ENCODE peak calls at places on chromosomes 2 and 18, in nine cellular contexts. One of them, this sample, is unnamed. For H3K4me1, the result is how much of the 10 kb centered on the place peaks cover.

GRCh38 chr18:8933714-8934284 is 168.7 kb upstream of the NDUFV2 start:
- DNase-seq in right lobe of liver: no peak
- DNase-seq in body of pancreas: no peak
- DNase-seq in spleen: no peak
- DNase-seq in gastrocnemius medialis: no peak
- DNase-seq in heart left ventricle: no peak
- DNase-seq in upper lobe of left lung: no peak
- DNase-seq in A549: no peak
- DNase-seq in tibial nerve: no peak
- DNase-seq in this sample: no peak

GRCh38 chr2:141384676-141385075 is 746.1 kb downstream of the LRP1B start:
- DNase-seq in right lobe of liver: no peak
- DNase-seq in body of pancreas: no peak
- DNase-seq in spleen: no peak
- DNase-seq in gastrocnemius medialis: no peak
- DNase-seq in heart left ventricle: no peak
- DNase-seq in upper lobe of left lung: no peak
- DNase-seq in A549: no peak
- DNase-seq in tibial nerve: no peak
- DNase-seq in this sample: no peak

GRCh38 chr2:238422285-238422684 is 4.4 kb upstream of the ASB1 start:
- DNase-seq in right lobe of liver: no peak
- DNase-seq in body of pancreas: no peak
- DNase-seq in spleen: no peak
- DNase-seq in gastrocnemius medialis: no peak
- DNase-seq in heart left ventricle: no peak
- DNase-seq in upper lobe of left lung: no peak
- DNase-seq in A549: no peak
- DNase-seq in tibial nerve: no peak
- DNase-seq in this sample: no peak

GRCh38 chr18:58903533-58903932 is 38.9 kb downstream of the ZNF532 start:
- DNase-seq in right lobe of liver: no peak
- DNase-seq in body of pancreas: no peak
- DNase-seq in spleen: no peak
- DNase-seq in gastrocnemius medialis: no peak
- DNase-seq in heart left ventricle: no peak
- DNase-seq in upper lobe of left lung: no peak
- DNase-seq in A549: no peak
- DNase-seq in tibial nerve: no peak
- DNase-seq in this sample: no peak

GRCh38 chr2:121640380-121641326 is 8.6 kb downstream of the CLASP1 start:
- DNase-seq in right lobe of liver: no peak
- DNase-seq in body of pancreas: no peak
- DNase-seq in spleen: no peak
- DNase-seq in gastrocnemius medialis: no peak
- DNase-seq in heart left ventricle: no peak
- DNase-seq in upper lobe of left lung: no peak
- DNase-seq in A549: no peak
- DNase-seq in tibial nerve: no peak
- DNase-seq in this sample: no peak

GRCh38 chr18:63291278-63291677 is 28.3 kb downstream of the BCL2 start:
- DNase-seq in right lobe of liver: no peak
- DNase-seq in body of pancreas: no peak
- DNase-seq in spleen: no peak
- DNase-seq in gastrocnemius medialis: no peak
- DNase-seq in heart left ventricle: no peak
- DNase-seq in upper lobe of left lung: no peak
- DNase-seq in A549: no peak
- DNase-seq in tibial nerve: no peak
- DNase-seq in this sample: no peak

GRCh38 chr18:35041752-35042379 is 653 bp downstream of the MAPRE2 start:
- DNase-seq in right lobe of liver: no peak
- DNase-seq in body of pancreas: no peak
- DNase-seq in spleen: no peak
- DNase-seq in gastrocnemius medialis: no peak
- DNase-seq in heart left ventricle: no peak
- DNase-seq in upper lobe of left lung: no peak
- DNase-seq in A549: no peak
- DNase-seq in tibial nerve: no peak
- DNase-seq in this sample: no peak

GRCh38 chr2:221189431-221189830 is 382.7 kb downstream of the EPHA4 start:
- DNase-seq in right lobe of liver: no peak
- DNase-seq in body of pancreas: no peak
- DNase-seq in spleen: no peak
- DNase-seq in gastrocnemius medialis: no peak
- DNase-seq in heart left ventricle: no peak
- DNase-seq in upper lobe of left lung: no peak
- DNase-seq in A549: no peak
- DNase-seq in tibial nerve: no peak
- DNase-seq in this sample: no peak

GRCh38 chr2:42770288-42771131 is 6.6 kb upstream of the OXER1 start:
- DNase-seq in right lobe of liver: no peak
- DNase-seq in body of pancreas: peak
- DNase-seq in spleen: no peak
- DNase-seq in gastrocnemius medialis: no peak
- DNase-seq in heart left ventricle: no peak
- DNase-seq in upper lobe of left lung: peak
- DNase-seq in A549: peak
- DNase-seq in tibial nerve: no peak
- DNase-seq in this sample: peak

GRCh38 chr2:105287692-105288091 is 41.8 kb downstream of the TGFBRAP1 start:
- DNase-seq in right lobe of liver: no peak
- DNase-seq in body of pancreas: peak
- DNase-seq in spleen: no peak
- DNase-seq in gastrocnemius medialis: no peak
- DNase-seq in heart left ventricle: no peak
- DNase-seq in upper lobe of left lung: peak
- DNase-seq in A549: peak
- DNase-seq in tibial nerve: no peak
- DNase-seq in this sample: peak

GRCh38 chr18:63676526-63676925 is 14.8 kb upstream of the SERPINB3 start:
- DNase-seq in right lobe of liver: peak
- DNase-seq in body of pancreas: peak
- DNase-seq in spleen: no peak
- DNase-seq in gastrocnemius medialis: no peak
- DNase-seq in heart left ventricle: no peak
- DNase-seq in upper lobe of left lung: peak
- DNase-seq in A549: no peak
- DNase-seq in tibial nerve: no peak
- DNase-seq in this sample: peak

GRCh38 chr18:21740474-21740723 is 193 bp upstream of the MIB1 start:
- DNase-seq in right lobe of liver: peak
- DNase-seq in body of pancreas: peak
- DNase-seq in spleen: peak
- DNase-seq in gastrocnemius medialis: peak
- DNase-seq in heart left ventricle: peak
- DNase-seq in upper lobe of left lung: peak
- DNase-seq in A549: peak
- DNase-seq in tibial nerve: no peak
- DNase-seq in this sample: peak

DNA sequence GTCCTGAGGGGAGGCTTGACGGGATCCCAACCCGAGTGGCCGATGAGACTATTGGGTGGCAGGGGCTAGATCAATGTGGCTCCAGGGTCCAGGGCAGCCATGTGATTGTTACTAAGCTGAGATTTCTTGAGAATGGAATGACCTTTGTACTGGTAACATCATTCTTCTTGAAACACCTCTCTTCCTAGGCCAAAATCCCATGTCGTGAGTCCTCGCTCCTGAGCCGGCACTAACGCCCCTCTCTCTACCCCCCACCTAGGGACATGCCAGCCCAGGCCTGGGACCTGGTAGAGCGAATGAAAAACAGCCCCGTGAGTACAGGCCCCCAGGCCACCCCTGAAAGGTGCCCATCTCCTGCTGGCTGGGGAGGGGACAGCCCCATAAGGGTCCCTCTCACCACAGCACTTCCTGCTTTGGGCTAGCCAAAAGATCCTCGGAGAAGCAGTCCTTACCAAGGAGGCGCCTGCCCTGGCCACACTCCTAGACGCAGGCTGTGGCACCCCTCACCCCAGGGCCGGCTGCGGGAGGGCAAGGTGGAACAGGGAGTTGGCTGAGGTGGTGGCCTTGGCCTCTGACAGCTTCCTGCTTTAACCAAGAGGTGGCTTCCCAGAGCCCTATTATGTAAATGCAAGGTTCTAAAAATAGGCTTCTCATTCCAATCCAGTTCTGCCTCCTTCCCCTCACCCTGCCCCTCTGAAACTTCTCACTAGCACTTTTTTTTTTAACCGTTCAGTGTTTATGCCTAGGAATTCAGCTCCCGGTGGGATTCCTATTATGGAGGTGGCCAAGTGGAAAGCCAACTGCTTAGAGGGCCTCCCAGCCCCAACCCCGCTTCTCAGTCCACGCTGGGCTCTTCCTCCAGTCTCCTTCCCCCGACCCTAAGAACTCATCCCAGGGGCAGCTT is 126.6 kb upstream of the PPP1CB start:
- DNase-seq in right lobe of liver: peak
- DNase-seq in body of pancreas: peak
- DNase-seq in spleen: peak
- DNase-seq in gastrocnemius medialis: peak
- DNase-seq in heart left ventricle: peak
- DNase-seq in upper lobe of left lung: peak
- DNase-seq in A549: no peak
- DNase-seq in tibial nerve: peak
- DNase-seq in this sample: peak
- TF ChIP-seq POLR2A in right lobe of liver: no peak
- TF ChIP-seq POLR2A in body of pancreas: no peak
- TF ChIP-seq POLR2A in spleen: no peak
- TF ChIP-seq POLR2A in gastrocnemius medialis: peak
- TF ChIP-seq POLR2A in heart left ventricle: no peak
- TF ChIP-seq POLR2A in upper lobe of left lung: no peak
- TF ChIP-seq POLR2A in A549: no peak
- TF ChIP-seq POLR2A in tibial nerve: no peak
- TF ChIP-seq POLR2A in this sample: no peak

GRCh38 chr2:30362468-30363081 is 84.5 kb upstream of the LCLAT1 start:
- DNase-seq in right lobe of liver: no peak
- DNase-seq in body of pancreas: no peak
- DNase-seq in spleen: no peak
- DNase-seq in gastrocnemius medialis: no peak
- DNase-seq in heart left ventricle: no peak
- DNase-seq in upper lobe of left lung: no peak
- DNase-seq in A549: no peak
- DNase-seq in tibial nerve: no peak
- DNase-seq in this sample: no peak

GRCh38 chr2:30358822-30359221 is 88.2 kb upstream of the LCLAT1 start:
- DNase-seq in right lobe of liver: no peak
- DNase-seq in body of pancreas: no peak
- DNase-seq in spleen: no peak
- DNase-seq in gastrocnemius medialis: no peak
- DNase-seq in heart left ventricle: no peak
- DNase-seq in upper lobe of left lung: no peak
- DNase-seq in A549: no peak
- DNase-seq in tibial nerve: no peak
- DNase-seq in this sample: no peak

GRCh38 chr2:30361751-30362394 is 85.2 kb upstream of the LCLAT1 start:
- DNase-seq in right lobe of liver: no peak
- DNase-seq in body of pancreas: no peak
- DNase-seq in spleen: no peak
- DNase-seq in gastrocnemius medialis: no peak
- DNase-seq in heart left ventricle: no peak
- DNase-seq in upper lobe of left lung: no peak
- DNase-seq in A549: no peak
- DNase-seq in tibial nerve: no peak
- DNase-seq in this sample: no peak

GRCh38 chr2:30358351-30358750 is 88.7 kb upstream of the LCLAT1 start:
- DNase-seq in right lobe of liver: no peak
- DNase-seq in body of pancreas: no peak
- DNase-seq in spleen: no peak
- DNase-seq in gastrocnemius medialis: no peak
- DNase-seq in heart left ventricle: no peak
- DNase-seq in upper lobe of left lung: no peak
- DNase-seq in A549: no peak
- DNase-seq in tibial nerve: no peak
- DNase-seq in this sample: no peak

GRCh38 chr2:30359644-30360167 is 87.3 kb upstream of the LCLAT1 start:
- DNase-seq in right lobe of liver: peak
- DNase-seq in body of pancreas: peak
- DNase-seq in spleen: no peak
- DNase-seq in gastrocnemius medialis: no peak
- DNase-seq in heart left ventricle: peak
- DNase-seq in upper lobe of left lung: peak
- DNase-seq in A549: no peak
- DNase-seq in tibial nerve: no peak
- DNase-seq in this sample: peak
- H3K4me1 ChIP-seq in right lobe of liver: under half
- H3K4me1 ChIP-seq in body of pancreas: under half
- H3K4me1 ChIP-seq in spleen: under half
- H3K4me1 ChIP-seq in gastrocnemius medialis: under half
- H3K4me1 ChIP-seq in heart left ventricle: half or more
- H3K4me1 ChIP-seq in upper lobe of left lung: under half
- H3K4me1 ChIP-seq in A549: under half
- H3K4me1 ChIP-seq in tibial nerve: under half
- H3K4me1 ChIP-seq in this sample: under half

GRCh38 chr2:167861574-167862193 is 385.7 kb downstream of the STK39 start:
- DNase-seq in right lobe of liver: no peak
- DNase-seq in body of pancreas: no peak
- DNase-seq in spleen: no peak
- DNase-seq in gastrocnemius medialis: no peak
- DNase-seq in heart left ventricle: no peak
- DNase-seq in upper lobe of left lung: no peak
- DNase-seq in A549: no peak
- DNase-seq in tibial nerve: no peak
- DNase-seq in this sample: no peak

GRCh38 chr2:167863377-167863776 is 384.0 kb downstream of the STK39 start:
- DNase-seq in right lobe of liver: no peak
- DNase-seq in body of pancreas: no peak
- DNase-seq in spleen: no peak
- DNase-seq in gastrocnemius medialis: no peak
- DNase-seq in heart left ventricle: no peak
- DNase-seq in upper lobe of left lung: no peak
- DNase-seq in A549: no peak
- DNase-seq in tibial nerve: no peak
- DNase-seq in this sample: no peak

GRCh38 chr2:167862787-167863186 is 384.6 kb downstream of the STK39 start:
- DNase-seq in right lobe of liver: no peak
- DNase-seq in body of pancreas: no peak
- DNase-seq in spleen: no peak
- DNase-seq in gastrocnemius medialis: no peak
- DNase-seq in heart left ventricle: no peak
- DNase-seq in upper lobe of left lung: no peak
- DNase-seq in A549: no peak
- DNase-seq in tibial nerve: no peak
- DNase-seq in this sample: no peak

GRCh38 chr2:167859676-167860075 is 387.7 kb downstream of the STK39 start:
- DNase-seq in right lobe of liver: no peak
- DNase-seq in body of pancreas: no peak
- DNase-seq in spleen: no peak
- DNase-seq in gastrocnemius medialis: no peak
- DNase-seq in heart left ventricle: no peak
- DNase-seq in upper lobe of left lung: no peak
- DNase-seq in A549: no peak
- DNase-seq in tibial nerve: no peak
- DNase-seq in this sample: no peak

GRCh38 chr2:167862296-167862695 is 385.1 kb downstream of the STK39 start:
- DNase-seq in right lobe of liver: no peak
- DNase-seq in body of pancreas: no peak
- DNase-seq in spleen: no peak
- DNase-seq in gastrocnemius medialis: no peak
- DNase-seq in heart left ventricle: no peak
- DNase-seq in upper lobe of left lung: no peak
- DNase-seq in A549: no peak
- DNase-seq in tibial nerve: no peak
- DNase-seq in this sample: no peak
- TF ChIP-seq POLR2A in right lobe of liver: no peak
- TF ChIP-seq POLR2A in body of pancreas: no peak
- TF ChIP-seq POLR2A in spleen: no peak
- TF ChIP-seq POLR2A in gastrocnemius medialis: no peak
- TF ChIP-seq POLR2A in heart left ventricle: no peak
- TF ChIP-seq POLR2A in upper lobe of left lung: no peak
- TF ChIP-seq POLR2A in A549: no peak
- TF ChIP-seq POLR2A in tibial nerve: no peak
- TF ChIP-seq POLR2A in this sample: no peak

GRCh38 chr2:234677758-234678538 is 181.1 kb upstream of the ARL4C start:
- DNase-seq in right lobe of liver: no peak
- DNase-seq in body of pancreas: no peak
- DNase-seq in spleen: no peak
- DNase-seq in gastrocnemius medialis: no peak
- DNase-seq in heart left ventricle: no peak
- DNase-seq in upper lobe of left lung: no peak
- DNase-seq in A549: peak
- DNase-seq in tibial nerve: no peak
- DNase-seq in this sample: no peak
- H3K4me1 ChIP-seq in right lobe of liver: under half
- H3K4me1 ChIP-seq in body of pancreas: under half
- H3K4me1 ChIP-seq in spleen: under half
- H3K4me1 ChIP-seq in gastrocnemius medialis: under half
- H3K4me1 ChIP-seq in heart left ventricle: under half
- H3K4me1 ChIP-seq in upper lobe of left lung: under half
- H3K4me1 ChIP-seq in A549: half or more
- H3K4me1 ChIP-seq in tibial nerve: under half
- H3K4me1 ChIP-seq in this sample: under half